ENCODE peak calls at places on chromosomes 7 and 10, in five cellular contexts. One of them, this sample, is unnamed.

GRCh38 chr7:47489624-47490023 is 92.3 kb downstream of the TNS3 start:
- DNase-seq in lower lobe of right lung: no peak
- DNase-seq in heart left ventricle: no peak
- DNase-seq in CD8-positive, alpha-beta T cell: no peak
- DNase-seq in upper lobe of right lung: no peak
- DNase-seq in this sample: no peak

GRCh38 chr10:68684413-68684812 is 36.6 kb upstream of the CCAR1 start:
- DNase-seq in heart left ventricle: no peak
- DNase-seq in lower lobe of right lung: no peak
- DNase-seq in upper lobe of right lung: no peak
- DNase-seq in CD8-positive, alpha-beta T cell: no peak
- DNase-seq in this sample: no peak

GRCh38 chr10:112981553-112981952 is 31.5 kb downstream of the TCF7L2 start:
- DNase-seq in CD8-positive, alpha-beta T cell: no peak
- DNase-seq in lower lobe of right lung: no peak
- DNase-seq in upper lobe of right lung: no peak
- DNase-seq in heart left ventricle: no peak
- DNase-seq in this sample: no peak

GRCh38 chr7:147646568-147646967 is 944.0 kb upstream of the C7orf33 start:
- DNase-seq in upper lobe of right lung: no peak
- DNase-seq in CD8-positive, alpha-beta T cell: no peak
- DNase-seq in lower lobe of right lung: no peak
- DNase-seq in heart left ventricle: no peak
- DNase-seq in this sample: no peak

GRCh38 chr10:97711640-97712267 is 1.8 kb upstream of the MARVELD1 start:
- DNase-seq in upper lobe of right lung: no peak
- DNase-seq in heart left ventricle: no peak
- DNase-seq in CD8-positive, alpha-beta T cell: no peak
- DNase-seq in lower lobe of right lung: no peak
- DNase-seq in this sample: no peak

GRCh38 chr10:64062793-64063192 is 541.6 kb downstream of the REEP3 start:
- DNase-seq in CD8-positive, alpha-beta T cell: no peak
- DNase-seq in upper lobe of right lung: no peak
- DNase-seq in heart left ventricle: no peak
- DNase-seq in lower lobe of right lung: no peak
- DNase-seq in this sample: no peak

GRCh38 chr7:95446618-95447017 is 11.8 kb upstream of the PON2 start:
- DNase-seq in heart left ventricle: no peak
- DNase-seq in CD8-positive, alpha-beta T cell: no peak
- DNase-seq in lower lobe of right lung: no peak
- DNase-seq in upper lobe of right lung: no peak
- DNase-seq in this sample: no peak

GRCh38 chr10:127715782-127716378 is 21.1 kb upstream of the FOXI2 start:
- DNase-seq in upper lobe of right lung: no peak
- DNase-seq in heart left ventricle: no peak
- DNase-seq in lower lobe of right lung: no peak
- DNase-seq in CD8-positive, alpha-beta T cell: no peak
- DNase-seq in this sample: no peak

GRCh38 chr7:47373871-47374451 is 207.9 kb downstream of the TNS3 start:
- DNase-seq in CD8-positive, alpha-beta T cell: no peak
- DNase-seq in lower lobe of right lung: no peak
- DNase-seq in upper lobe of right lung: peak; percentile 21
- DNase-seq in heart left ventricle: no peak
- DNase-seq in this sample: no peak

GRCh38 chr10:126663880-126664279 is 6.6 kb downstream of the C10orf90 start:
- DNase-seq in CD8-positive, alpha-beta T cell: no peak
- DNase-seq in lower lobe of right lung: no peak
- DNase-seq in upper lobe of right lung: no peak
- DNase-seq in heart left ventricle: peak; percentile 37
- DNase-seq in this sample: no peak

GRCh38 chr7:135193615-135194081 is 17.7 kb downstream of the WDR91 start:
- DNase-seq in lower lobe of right lung: no peak
- DNase-seq in heart left ventricle: peak; percentile 3
- DNase-seq in upper lobe of right lung: no peak
- DNase-seq in CD8-positive, alpha-beta T cell: no peak
- DNase-seq in this sample: no peak

GRCh38 chr10:97539523-97540200 is 32.9 kb upstream of the ANKRD2 start:
- DNase-seq in heart left ventricle: peak; percentile 55
- DNase-seq in CD8-positive, alpha-beta T cell: no peak
- DNase-seq in lower lobe of right lung: no peak
- DNase-seq in upper lobe of right lung: no peak
- DNase-seq in this sample: peak; percentile 81

GRCh38 chr10:3850999-3851937 is 66.3 kb upstream of the KLF6 start:
- DNase-seq in heart left ventricle: no peak
- DNase-seq in lower lobe of right lung: no peak
- DNase-seq in CD8-positive, alpha-beta T cell: no peak
- DNase-seq in upper lobe of right lung: no peak
- DNase-seq in this sample: no peak

GRCh38 chr7:99267530-99268360 is 4.9 kb upstream of the MYH16 start:
- DNase-seq in upper lobe of right lung: no peak
- DNase-seq in heart left ventricle: no peak
- DNase-seq in lower lobe of right lung: no peak
- DNase-seq in CD8-positive, alpha-beta T cell: no peak
- DNase-seq in this sample: no peak

GRCh38 chr10:43401627-43402026 is 7.4 kb downstream of the HNRNPF start:
- DNase-seq in CD8-positive, alpha-beta T cell: no peak
- DNase-seq in upper lobe of right lung: no peak
- DNase-seq in heart left ventricle: no peak
- DNase-seq in lower lobe of right lung: no peak
- DNase-seq in this sample: peak; percentile 28

GRCh38 chr7:28977881-28978280 is 19.8 kb upstream of the TRIL start:
- DNase-seq in upper lobe of right lung: no peak
- DNase-seq in CD8-positive, alpha-beta T cell: no peak
- DNase-seq in lower lobe of right lung: no peak
- DNase-seq in heart left ventricle: no peak
- DNase-seq in this sample: no peak

GRCh38 chr7:44867073-44867990 is 18.0 kb downstream of the PURB start:
- DNase-seq in heart left ventricle: no peak
- DNase-seq in CD8-positive, alpha-beta T cell: no peak
- DNase-seq in upper lobe of right lung: no peak
- DNase-seq in lower lobe of right lung: no peak
- DNase-seq in this sample: no peak

GRCh38 chr10:64191304-64191703 is 670.1 kb downstream of the REEP3 start:
- DNase-seq in heart left ventricle: no peak
- DNase-seq in lower lobe of right lung: no peak
- DNase-seq in CD8-positive, alpha-beta T cell: no peak
- DNase-seq in upper lobe of right lung: no peak
- DNase-seq in this sample: no peak

GRCh38 chr7:2880882-2881281 is 36.8 kb upstream of the GNA12 start:
- DNase-seq in lower lobe of right lung: no peak
- DNase-seq in heart left ventricle: no peak
- DNase-seq in upper lobe of right lung: no peak
- DNase-seq in CD8-positive, alpha-beta T cell: no peak
- DNase-seq in this sample: no peak

GRCh38 chr10:29681700-29682444 is 47.1 kb upstream of the SVIL start:
- DNase-seq in lower lobe of right lung: peak; percentile 79
- DNase-seq in CD8-positive, alpha-beta T cell: peak; percentile 76
- DNase-seq in heart left ventricle: peak; percentile 40
- DNase-seq in upper lobe of right lung: peak; percentile 77
- DNase-seq in this sample: no peak

GRCh38 chr10:79052311-79053080 is 16.3 kb upstream of the ZMIZ1 start:
- DNase-seq in lower lobe of right lung: peak; percentile 53
- DNase-seq in upper lobe of right lung: peak; percentile 68
- DNase-seq in heart left ventricle: no peak
- DNase-seq in CD8-positive, alpha-beta T cell: peak; percentile 57
- DNase-seq in this sample: peak; percentile 66

GRCh38 chr7:11540271-11540761 is 291.7 kb downstream of the THSD7A start:
- DNase-seq in CD8-positive, alpha-beta T cell: no peak
- DNase-seq in lower lobe of right lung: no peak
- DNase-seq in heart left ventricle: no peak
- DNase-seq in upper lobe of right lung: no peak
- DNase-seq in this sample: no peak

GRCh38 chr10:15384154-15384553 is 13.1 kb upstream of the FAM171A1 start:
- DNase-seq in upper lobe of right lung: no peak
- DNase-seq in heart left ventricle: no peak
- DNase-seq in lower lobe of right lung: no peak
- DNase-seq in CD8-positive, alpha-beta T cell: no peak
- DNase-seq in this sample: no peak

GRCh38 chr7:27160147-27160545 is 3.7 kb upstream of the HOXA7 start:
- DNase-seq in heart left ventricle: no peak
- DNase-seq in lower lobe of right lung: no peak
- DNase-seq in upper lobe of right lung: peak; percentile 63
- DNase-seq in CD8-positive, alpha-beta T cell: no peak
- DNase-seq in this sample: no peak

GRCh38 chr7:139989366-139990141 is 73.2 kb downstream of the PARP12 start:
- DNase-seq in lower lobe of right lung: no peak
- DNase-seq in CD8-positive, alpha-beta T cell: no peak
- DNase-seq in upper lobe of right lung: no peak
- DNase-seq in heart left ventricle: no peak
- DNase-seq in this sample: no peak

GRCh38 chr10:43093423-43094090 is 16.7 kb downstream of the RET start:
- DNase-seq in upper lobe of right lung: no peak
- DNase-seq in lower lobe of right lung: no peak
- DNase-seq in heart left ventricle: no peak
- DNase-seq in CD8-positive, alpha-beta T cell: no peak
- DNase-seq in this sample: no peak

GRCh38 chr7:82594665-82595064 is 151.1 kb upstream of the CACNA2D1 start:
- DNase-seq in lower lobe of right lung: no peak
- DNase-seq in upper lobe of right lung: no peak
- DNase-seq in CD8-positive, alpha-beta T cell: no peak
- DNase-seq in heart left ventricle: no peak
- DNase-seq in this sample: no peak

GRCh38 chr10:91528080-91528479 is 104.8 kb downstream of the PPP1R3C start:
- DNase-seq in lower lobe of right lung: no peak
- DNase-seq in CD8-positive, alpha-beta T cell: no peak
- DNase-seq in heart left ventricle: no peak
- DNase-seq in upper lobe of right lung: no peak
- DNase-seq in this sample: no peak

GRCh38 chr7:101507791-101508252 is 121.3 kb downstream of the MYL10 start:
- DNase-seq in lower lobe of right lung: no peak
- DNase-seq in heart left ventricle: no peak
- DNase-seq in upper lobe of right lung: no peak
- DNase-seq in CD8-positive, alpha-beta T cell: no peak
- DNase-seq in this sample: no peak

GRCh38 chr10:130857631-130858295 is 453.8 kb downstream of the TCERG1L start:
- DNase-seq in lower lobe of right lung: no peak
- DNase-seq in heart left ventricle: no peak
- DNase-seq in CD8-positive, alpha-beta T cell: no peak
- DNase-seq in upper lobe of right lung: no peak
- DNase-seq in this sample: no peak

GRCh38 chr10:71805776-71806705 is 32.7 kb upstream of the VSIR start:
- DNase-seq in lower lobe of right lung: peak; percentile 70
- DNase-seq in upper lobe of right lung: no peak
- DNase-seq in heart left ventricle: no peak
- DNase-seq in CD8-positive, alpha-beta T cell: no peak
- DNase-seq in this sample: no peak

GRCh38 chr10:70391654-70392053 is 9.2 kb upstream of the LRRC20 start:
- DNase-seq in upper lobe of right lung: no peak
- DNase-seq in CD8-positive, alpha-beta T cell: no peak
- DNase-seq in lower lobe of right lung: no peak
- DNase-seq in heart left ventricle: no peak
- DNase-seq in this sample: no peak

GRCh38 chr7:151731022-151731441 is 145.9 kb downstream of the PRKAG2 start:
- DNase-seq in CD8-positive, alpha-beta T cell: no peak
- DNase-seq in upper lobe of right lung: no peak
- DNase-seq in heart left ventricle: no peak
- DNase-seq in lower lobe of right lung: no peak
- DNase-seq in this sample: no peak

GRCh38 chr10:53140516-53140915 is 367.9 kb upstream of the MBL2 start:
- DNase-seq in upper lobe of right lung: no peak
- DNase-seq in lower lobe of right lung: no peak
- DNase-seq in CD8-positive, alpha-beta T cell: no peak
- DNase-seq in heart left ventricle: no peak
- DNase-seq in this sample: no peak
- TF ChIP-seq CTCF in upper lobe of right lung: no peak
- TF ChIP-seq CTCF in lower lobe of right lung: no peak
- TF ChIP-seq CTCF in CD8-positive, alpha-beta T cell: no peak
- TF ChIP-seq CTCF in heart left ventricle: no peak
- TF ChIP-seq CTCF in this sample: no peak

GRCh38 chr7:102840404-102840803 is 72.4 kb upstream of the LRRC17 start:
- DNase-seq in heart left ventricle: no peak
- DNase-seq in upper lobe of right lung: no peak
- DNase-seq in CD8-positive, alpha-beta T cell: no peak
- DNase-seq in lower lobe of right lung: no peak
- DNase-seq in this sample: no peak

GRCh38 chr7:102834999-102835398 is 77.8 kb upstream of the LRRC17 start:
- DNase-seq in heart left ventricle: no peak
- DNase-seq in lower lobe of right lung: no peak
- DNase-seq in CD8-positive, alpha-beta T cell: no peak
- DNase-seq in upper lobe of right lung: no peak
- DNase-seq in this sample: no peak

GRCh38 chr7:102836206-102836938 is 76.4 kb upstream of the LRRC17 start:
- DNase-seq in upper lobe of right lung: no peak
- DNase-seq in lower lobe of right lung: no peak
- DNase-seq in heart left ventricle: no peak
- DNase-seq in CD8-positive, alpha-beta T cell: no peak
- DNase-seq in this sample: no peak

GRCh38 chr7:102836977-102837376 is 75.8 kb upstream of the LRRC17 start:
- DNase-seq in lower lobe of right lung: no peak
- DNase-seq in CD8-positive, alpha-beta T cell: no peak
- DNase-seq in upper lobe of right lung: no peak
- DNase-seq in heart left ventricle: no peak
- DNase-seq in this sample: no peak

DNA sequence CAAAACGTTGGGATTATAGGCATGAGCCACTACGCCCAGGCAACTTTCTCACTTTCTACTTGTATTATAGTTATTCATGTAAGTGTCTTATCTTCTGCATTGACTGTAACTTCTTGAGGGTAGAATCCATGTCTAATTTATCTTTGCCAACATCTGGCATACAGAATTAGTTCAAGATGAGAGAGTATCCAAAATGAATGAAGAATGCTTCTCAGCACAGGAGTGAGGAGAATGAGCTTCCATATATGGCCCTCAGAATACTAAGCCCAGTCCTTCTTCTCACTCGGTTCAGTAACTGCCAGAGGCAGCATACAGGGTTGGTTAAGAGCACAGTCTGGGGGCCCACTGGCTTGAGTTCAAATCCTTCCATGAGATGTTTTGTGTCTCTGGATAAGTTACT is 75.0 kb upstream of the LRRC17 start:
- DNase-seq in upper lobe of right lung: no peak
- DNase-seq in lower lobe of right lung: no peak
- DNase-seq in CD8-positive, alpha-beta T cell: no peak
- DNase-seq in heart left ventricle: no peak
- DNase-seq in this sample: no peak
- H3K27ac ChIP-seq in upper lobe of right lung: no peak overlapping the region
- H3K27ac ChIP-seq in lower lobe of right lung: no peak overlapping the region
- H3K27ac ChIP-seq in CD8-positive, alpha-beta T cell: no peak overlapping the region
- H3K27ac ChIP-seq in heart left ventricle: no peak overlapping the region
- H3K27ac ChIP-seq in this sample: no peak overlapping the region

GRCh38 chr7:93212881-93213280 is 13.4 kb downstream of the HEPACAM2 start:
- DNase-seq in heart left ventricle: no peak
- DNase-seq in lower lobe of right lung: no peak
- DNase-seq in CD8-positive, alpha-beta T cell: no peak
- DNase-seq in upper lobe of right lung: no peak
- DNase-seq in this sample: no peak
- H3K4me3 ChIP-seq in heart left ventricle: no peak overlapping the region
- H3K4me3 ChIP-seq in lower lobe of right lung: no peak overlapping the region
- H3K4me3 ChIP-seq in CD8-positive, alpha-beta T cell: no peak overlapping the region
- H3K4me3 ChIP-seq in upper lobe of right lung: no peak overlapping the region
- H3K4me3 ChIP-seq in this sample: no peak overlapping the region

GRCh38 chr10:23656735-23657134 is 217.9 kb downstream of the OTUD1 start:
- DNase-seq in CD8-positive, alpha-beta T cell: no peak
- DNase-seq in heart left ventricle: no peak
- DNase-seq in upper lobe of right lung: no peak
- DNase-seq in lower lobe of right lung: no peak
- DNase-seq in this sample: no peak
- TF ChIP-seq CTCF in CD8-positive, alpha-beta T cell: peak; percentile 35
- TF ChIP-seq CTCF in heart left ventricle: peak; percentile 37
- TF ChIP-seq CTCF in upper lobe of right lung: peak; percentile 50
- TF ChIP-seq CTCF in lower lobe of right lung: peak; percentile 44
- TF ChIP-seq CTCF in this sample: no peak